ENCODE peak calls at places on chromosome 19, in nine cellular contexts. One of them, this sample, is unnamed.

GRCh38 chr19:43596842-43597461 is 557 bp downstream of the ZNF576 start:
- DNase-seq in RPMI7951: no peak
- DNase-seq in AG10803: no peak
- DNase-seq in stimulated activated naive B cell treated with anti-CD40 and anti-IgM and Interleukin-4, amounts not matched to agents 10 μg/mL and 1 μg/mL and 100 μg/mL, for 72 hours: no peak
- DNase-seq in stimulated activated CD4-positive, alpha-beta T cell treated with anti-CD3 and anti-CD28 coated beads, TNF-alpha, amount 100 ng/mL, for 24 hours: no peak
- DNase-seq in AG09319: no peak
- DNase-seq in HCEC 1CT: no peak
- DNase-seq in effector CD4-positive, alpha-beta T cell: no peak
- DNase-seq in activated CD4-positive, alpha-beta T cell treated with anti-CD3 and anti-CD28 coated beads for 48 hours: no peak
- DNase-seq in this sample: no peak

GRCh38 chr19:33008738-33009137 is 36.7 kb downstream of the FAAP24 start:
- DNase-seq in AG10803: no peak
- DNase-seq in effector CD4-positive, alpha-beta T cell: no peak
- DNase-seq in stimulated activated naive B cell treated with anti-CD40 and anti-IgM and Interleukin-4, amounts not matched to agents 10 μg/mL and 1 μg/mL and 100 μg/mL, for 72 hours: no peak
- DNase-seq in AG09319: no peak
- DNase-seq in HCEC 1CT: no peak
- DNase-seq in RPMI7951: no peak
- DNase-seq in stimulated activated CD4-positive, alpha-beta T cell treated with anti-CD3 and anti-CD28 coated beads, TNF-alpha, amount 100 ng/mL, for 24 hours: no peak
- DNase-seq in activated CD4-positive, alpha-beta T cell treated with anti-CD3 and anti-CD28 coated beads for 48 hours: no peak
- DNase-seq in this sample: no peak

GRCh38 chr19:17529239-17530158 is 18.1 kb downstream of the PGLS start:
- DNase-seq in effector CD4-positive, alpha-beta T cell: no peak
- DNase-seq in stimulated activated CD4-positive, alpha-beta T cell treated with anti-CD3 and anti-CD28 coated beads, TNF-alpha, amount 100 ng/mL, for 24 hours: no peak
- DNase-seq in RPMI7951: no peak
- DNase-seq in HCEC 1CT: no peak
- DNase-seq in AG09319: no peak
- DNase-seq in activated CD4-positive, alpha-beta T cell treated with anti-CD3 and anti-CD28 coated beads for 48 hours: no peak
- DNase-seq in AG10803: no peak
- DNase-seq in stimulated activated naive B cell treated with anti-CD40 and anti-IgM and Interleukin-4, amounts not matched to agents 10 μg/mL and 1 μg/mL and 100 μg/mL, for 72 hours: no peak
- DNase-seq in this sample: no peak

GRCh38 chr19:647566-648284 is 8.0 kb downstream of the FGF22 start:
- DNase-seq in AG09319: no peak
- DNase-seq in activated CD4-positive, alpha-beta T cell treated with anti-CD3 and anti-CD28 coated beads for 48 hours: no peak
- DNase-seq in stimulated activated naive B cell treated with anti-CD40 and anti-IgM and Interleukin-4, amounts not matched to agents 10 μg/mL and 1 μg/mL and 100 μg/mL, for 72 hours: no peak
- DNase-seq in stimulated activated CD4-positive, alpha-beta T cell treated with anti-CD3 and anti-CD28 coated beads, TNF-alpha, amount 100 ng/mL, for 24 hours: no peak
- DNase-seq in effector CD4-positive, alpha-beta T cell: no peak
- DNase-seq in RPMI7951: no peak
- DNase-seq in HCEC 1CT: no peak
- DNase-seq in AG10803: no peak
- DNase-seq in this sample: no peak

GRCh38 chr19:54209058-54209747 is 8.5 kb downstream of the RPS9 start:
- DNase-seq in stimulated activated naive B cell treated with anti-CD40 and anti-IgM and Interleukin-4, amounts not matched to agents 10 μg/mL and 1 μg/mL and 100 μg/mL, for 72 hours: no peak
- DNase-seq in AG10803: no peak
- DNase-seq in effector CD4-positive, alpha-beta T cell: no peak
- DNase-seq in RPMI7951: peak; percentile 26
- DNase-seq in stimulated activated CD4-positive, alpha-beta T cell treated with anti-CD3 and anti-CD28 coated beads, TNF-alpha, amount 100 ng/mL, for 24 hours: peak; percentile 21
- DNase-seq in activated CD4-positive, alpha-beta T cell treated with anti-CD3 and anti-CD28 coated beads for 48 hours: peak; percentile 43
- DNase-seq in AG09319: no peak
- DNase-seq in HCEC 1CT: peak; percentile 10
- DNase-seq in this sample: no peak

GRCh38 chr19:10551698-10552301 is 8.1 kb downstream of the ATG4D start:
- DNase-seq in AG10803: peak; percentile 41
- DNase-seq in stimulated activated naive B cell treated with anti-CD40 and anti-IgM and Interleukin-4, amounts not matched to agents 10 μg/mL and 1 μg/mL and 100 μg/mL, for 72 hours: no peak
- DNase-seq in activated CD4-positive, alpha-beta T cell treated with anti-CD3 and anti-CD28 coated beads for 48 hours: peak; percentile 65
- DNase-seq in HCEC 1CT: peak; percentile 40
- DNase-seq in effector CD4-positive, alpha-beta T cell: no peak
- DNase-seq in stimulated activated CD4-positive, alpha-beta T cell treated with anti-CD3 and anti-CD28 coated beads, TNF-alpha, amount 100 ng/mL, for 24 hours: peak; percentile 39
- DNase-seq in RPMI7951: no peak
- DNase-seq in AG09319: no peak
- DNase-seq in this sample: no peak

GRCh38 chr19:11485245-11485837 is 4.5 kb upstream of the ELAVL3 start:
- DNase-seq in activated CD4-positive, alpha-beta T cell treated with anti-CD3 and anti-CD28 coated beads for 48 hours: no peak
- DNase-seq in effector CD4-positive, alpha-beta T cell: no peak
- DNase-seq in HCEC 1CT: no peak
- DNase-seq in stimulated activated CD4-positive, alpha-beta T cell treated with anti-CD3 and anti-CD28 coated beads, TNF-alpha, amount 100 ng/mL, for 24 hours: no peak
- DNase-seq in AG09319: no peak
- DNase-seq in RPMI7951: no peak
- DNase-seq in stimulated activated naive B cell treated with anti-CD40 and anti-IgM and Interleukin-4, amounts not matched to agents 10 μg/mL and 1 μg/mL and 100 μg/mL, for 72 hours: no peak
- DNase-seq in AG10803: no peak
- DNase-seq in this sample: no peak

GRCh38 chr19:343451-343931 is 1.1 kb downstream of the MIER2 start:
- DNase-seq in effector CD4-positive, alpha-beta T cell: no peak
- DNase-seq in AG09319: no peak
- DNase-seq in RPMI7951: no peak
- DNase-seq in stimulated activated CD4-positive, alpha-beta T cell treated with anti-CD3 and anti-CD28 coated beads, TNF-alpha, amount 100 ng/mL, for 24 hours: no peak
- DNase-seq in activated CD4-positive, alpha-beta T cell treated with anti-CD3 and anti-CD28 coated beads for 48 hours: no peak
- DNase-seq in HCEC 1CT: no peak
- DNase-seq in AG10803: peak; percentile 13
- DNase-seq in stimulated activated naive B cell treated with anti-CD40 and anti-IgM and Interleukin-4, amounts not matched to agents 10 μg/mL and 1 μg/mL and 100 μg/mL, for 72 hours: no peak
- DNase-seq in this sample: no peak

GRCh38 chr19:17420267-17420924 is 549 bp downstream of the MVB12A start:
- DNase-seq in stimulated activated naive B cell treated with anti-CD40 and anti-IgM and Interleukin-4, amounts not matched to agents 10 μg/mL and 1 μg/mL and 100 μg/mL, for 72 hours: no peak
- DNase-seq in HCEC 1CT: no peak
- DNase-seq in RPMI7951: peak; percentile 63
- DNase-seq in effector CD4-positive, alpha-beta T cell: no peak
- DNase-seq in stimulated activated CD4-positive, alpha-beta T cell treated with anti-CD3 and anti-CD28 coated beads, TNF-alpha, amount 100 ng/mL, for 24 hours: peak; percentile 38
- DNase-seq in activated CD4-positive, alpha-beta T cell treated with anti-CD3 and anti-CD28 coated beads for 48 hours: peak; percentile 41
- DNase-seq in AG09319: no peak
- DNase-seq in AG10803: no peak
- DNase-seq in this sample: no peak

GRCh38 chr19:51289635-51290034 is 21.8 kb upstream of the IGLON5 start:
- DNase-seq in stimulated activated CD4-positive, alpha-beta T cell treated with anti-CD3 and anti-CD28 coated beads, TNF-alpha, amount 100 ng/mL, for 24 hours: no peak
- DNase-seq in AG10803: no peak
- DNase-seq in AG09319: no peak
- DNase-seq in RPMI7951: no peak
- DNase-seq in HCEC 1CT: no peak
- DNase-seq in effector CD4-positive, alpha-beta T cell: no peak
- DNase-seq in activated CD4-positive, alpha-beta T cell treated with anti-CD3 and anti-CD28 coated beads for 48 hours: no peak
- DNase-seq in stimulated activated naive B cell treated with anti-CD40 and anti-IgM and Interleukin-4, amounts not matched to agents 10 μg/mL and 1 μg/mL and 100 μg/mL, for 72 hours: no peak
- DNase-seq in this sample: no peak

GRCh38 chr19:36849701-36850645 is 703 bp upstream of the ZNF345 start:
- DNase-seq in AG10803: peak; percentile 88
- DNase-seq in activated CD4-positive, alpha-beta T cell treated with anti-CD3 and anti-CD28 coated beads for 48 hours: peak; percentile 92
- DNase-seq in effector CD4-positive, alpha-beta T cell: peak; percentile 86
- DNase-seq in RPMI7951: peak; percentile 92
- DNase-seq in stimulated activated naive B cell treated with anti-CD40 and anti-IgM and Interleukin-4, amounts not matched to agents 10 μg/mL and 1 μg/mL and 100 μg/mL, for 72 hours: peak; percentile 89
- DNase-seq in stimulated activated CD4-positive, alpha-beta T cell treated with anti-CD3 and anti-CD28 coated beads, TNF-alpha, amount 100 ng/mL, for 24 hours: peak; percentile 87
- DNase-seq in AG09319: peak; percentile 66
- DNase-seq in HCEC 1CT: peak; percentile 91
- DNase-seq in this sample: peak; percentile 51

GRCh38 chr19:47002853-47003610 is 16.6 kb upstream of the NPAS1 start:
- DNase-seq in stimulated activated naive B cell treated with anti-CD40 and anti-IgM and Interleukin-4, amounts not matched to agents 10 μg/mL and 1 μg/mL and 100 μg/mL, for 72 hours: no peak
- DNase-seq in stimulated activated CD4-positive, alpha-beta T cell treated with anti-CD3 and anti-CD28 coated beads, TNF-alpha, amount 100 ng/mL, for 24 hours: no peak
- DNase-seq in effector CD4-positive, alpha-beta T cell: no peak
- DNase-seq in AG09319: no peak
- DNase-seq in activated CD4-positive, alpha-beta T cell treated with anti-CD3 and anti-CD28 coated beads for 48 hours: no peak
- DNase-seq in RPMI7951: no peak
- DNase-seq in AG10803: no peak
- DNase-seq in HCEC 1CT: no peak
- DNase-seq in this sample: no peak

GRCh38 chr19:41705393-41706174 is 2.8 kb upstream of the CEACAM5 start:
- DNase-seq in stimulated activated CD4-positive, alpha-beta T cell treated with anti-CD3 and anti-CD28 coated beads, TNF-alpha, amount 100 ng/mL, for 24 hours: peak; percentile 31
- DNase-seq in AG10803: no peak
- DNase-seq in effector CD4-positive, alpha-beta T cell: peak; percentile 14
- DNase-seq in AG09319: no peak
- DNase-seq in RPMI7951: peak; percentile 16
- DNase-seq in HCEC 1CT: no peak
- DNase-seq in activated CD4-positive, alpha-beta T cell treated with anti-CD3 and anti-CD28 coated beads for 48 hours: peak; percentile 53
- DNase-seq in stimulated activated naive B cell treated with anti-CD40 and anti-IgM and Interleukin-4, amounts not matched to agents 10 μg/mL and 1 μg/mL and 100 μg/mL, for 72 hours: no peak
- DNase-seq in this sample: no peak

This sample was measured in GM18507.